ENCODE peak calls at places on chromosome 17, in five cellular contexts. One of them, this sample, is unnamed.

GRCh38 chr17:63881935-63882601 is at the start of gene GH2:
- DNase-seq in heart left ventricle: no peak
- DNase-seq in ascending aorta: no peak
- DNase-seq in Daoy: peak; percentile 59
- DNase-seq in astrocyte of the spinal cord: peak; percentile 13
- DNase-seq in this sample: peak; percentile 33

GRCh38 chr17:48045270-48046001 is 2.7 kb upstream of the NFE2L1 start:
- DNase-seq in astrocyte of the spinal cord: no peak
- DNase-seq in ascending aorta: no peak
- DNase-seq in Daoy: peak; percentile 18
- DNase-seq in heart left ventricle: no peak
- DNase-seq in this sample: peak; percentile 36

GRCh38 chr17:40242774-40243173 is 23.7 kb downstream of the WIPF2 start:
- DNase-seq in Daoy: no peak
- DNase-seq in astrocyte of the spinal cord: no peak
- DNase-seq in ascending aorta: no peak
- DNase-seq in heart left ventricle: no peak
- DNase-seq in this sample: no peak

GRCh38 chr17:75034236-75034908 is 12.4 kb downstream of the ATP5PD start:
- DNase-seq in heart left ventricle: peak; percentile 90
- DNase-seq in ascending aorta: peak; percentile 95
- DNase-seq in astrocyte of the spinal cord: peak; percentile 87
- DNase-seq in Daoy: peak; percentile 97
- DNase-seq in this sample: peak; percentile 93

GRCh38 chr17:28669918-28670317 is 7.9 kb downstream of the SUPT6H start:
- DNase-seq in heart left ventricle: no peak
- DNase-seq in astrocyte of the spinal cord: no peak
- DNase-seq in Daoy: no peak
- DNase-seq in ascending aorta: no peak
- DNase-seq in this sample: no peak

GRCh38 chr17:79174193-79174765 is 99.7 kb downstream of the ENGASE start:
- DNase-seq in heart left ventricle: no peak
- DNase-seq in astrocyte of the spinal cord: no peak
- DNase-seq in ascending aorta: no peak
- DNase-seq in Daoy: no peak
- DNase-seq in this sample: no peak

GRCh38 chr17:58960068-58960467 is 146.6 kb downstream of the TRIM37 start:
- DNase-seq in Daoy: peak; percentile 15
- DNase-seq in ascending aorta: no peak
- DNase-seq in astrocyte of the spinal cord: peak; percentile 78
- DNase-seq in heart left ventricle: no peak
- DNase-seq in this sample: peak; percentile 41

GRCh38 chr17:28760987-28761562 is 17.3 kb downstream of the TRAF4 start:
- DNase-seq in Daoy: no peak
- DNase-seq in heart left ventricle: peak; percentile 82
- DNase-seq in astrocyte of the spinal cord: peak; percentile 75
- DNase-seq in ascending aorta: no peak
- DNase-seq in this sample: no peak

GRCh38 chr17:79466562-79467350 is 144.1 kb downstream of the RBFOX3 start:
- DNase-seq in Daoy: no peak
- DNase-seq in heart left ventricle: no peak
- DNase-seq in ascending aorta: no peak
- DNase-seq in astrocyte of the spinal cord: no peak
- DNase-seq in this sample: no peak

GRCh38 chr17:4938069-4938491 is 1.8 kb downstream of the SLC25A11 start:
- DNase-seq in astrocyte of the spinal cord: no peak
- DNase-seq in heart left ventricle: no peak
- DNase-seq in Daoy: no peak
- DNase-seq in ascending aorta: no peak
- DNase-seq in this sample: no peak

GRCh38 chr17:34318474-34318873 is 761 bp upstream of the CCL8 start:
- DNase-seq in ascending aorta: no peak
- DNase-seq in Daoy: peak; percentile 41
- DNase-seq in heart left ventricle: no peak
- DNase-seq in astrocyte of the spinal cord: no peak
- DNase-seq in this sample: peak; percentile 15

GRCh38 chr17:80260791-80261158 is at the start of gene RNF213:
- DNase-seq in ascending aorta: peak; percentile 73
- DNase-seq in heart left ventricle: peak; percentile 84
- DNase-seq in Daoy: peak; percentile 41
- DNase-seq in astrocyte of the spinal cord: peak; percentile 27
- DNase-seq in this sample: peak; percentile 42

GRCh38 chr17:2892305-2892971 is 96.2 kb downstream of the RAP1GAP2 start:
- DNase-seq in heart left ventricle: no peak
- DNase-seq in ascending aorta: no peak
- DNase-seq in astrocyte of the spinal cord: peak; percentile 73
- DNase-seq in Daoy: peak; percentile 95
- DNase-seq in this sample: peak; percentile 94